ENCODE peak calls at places on chromosomes 4 and X, in seven cellular contexts. E is NB4, A is tibial nerve, X is esophagus muscularis mucosa, F is ovary, B is GM12892, N is endothelial cell of umbilical vein. P is an unnamed sample.
A peak's percentile ranks its signal among the peaks of the same experiment; 100 is the strongest.

GRCh38 chr4:105145913-105146285 is 777 bp upstream of the TET2 start:
- DNase-seq in X (no peak), F (no peak), B (no peak), A (no peak), E (no peak), N (peak; percentile 15), P (peak; percentile 59)

GRCh38 chrX:111365770-111366325 is 46.1 kb downstream of the DCX start:
- DNase-seq in N (no peak), E (no peak), X (no peak), B (no peak), F (no peak), A (no peak), P (no peak)

GRCh38 chr4:183200453-183200852 is 101.4 kb downstream of the WWC2 start:
- DNase-seq in X (no peak), N (peak; percentile 93), E (no peak), B (no peak), F (peak; percentile 15), A (no peak), P (no peak)

GRCh38 chrX:140087865-140088264 is 122.5 kb upstream of the CXorf66 start:
- DNase-seq in X (no peak), A (no peak), B (no peak), N (no peak), E (peak; percentile 18), F (no peak), P (no peak)

GRCh38 chr4:139278450-139278849 is 1.6 kb downstream of the MGARP start:
- DNase-seq in B (no peak), F (peak; percentile 29), A (no peak), E (no peak), X (no peak), N (no peak), P (no peak)

GRCh38 chr4:124943145-124943889 is 230.8 kb upstream of the ANKRD50 start:
- DNase-seq in N (no peak), E (no peak), B (no peak), X (no peak), A (no peak), F (no peak), P (no peak)

GRCh38 chr4:25358515-25359275 is 18.4 kb upstream of the ANAPC4 start:
- DNase-seq in E (peak; percentile 21), N (no peak), X (no peak), F (no peak), A (no peak), B (no peak), P (no peak)

GRCh38 chr4:52979821-52980590 is 117.9 kb downstream of the RASL11B start:
- DNase-seq in B (no peak), X (no peak), A (no peak), F (no peak), E (no peak), N (no peak), P (no peak)

GRCh38 chr4:3480528-3481112 is 17.5 kb downstream of the DOK7 start:
- DNase-seq in F (peak; percentile 47), A (peak; percentile 66), N (peak; percentile 78), X (no peak), B (peak; percentile 78), E (peak; percentile 92), P (peak; percentile 84)

GRCh38 chr4:184028571-184028996 is 123.5 kb downstream of the STOX2 start:
- DNase-seq in B (no peak), X (no peak), E (peak; percentile 53), A (no peak), F (no peak), N (no peak), P (no peak)

GRCh38 chr4:109046549-109047171 is 255.8 kb downstream of the COL25A1 start:
- DNase-seq in E (no peak), X (no peak), F (peak; percentile 13), N (peak; percentile 53), B (no peak), A (peak; percentile 8), P (no peak)

GRCh38 chrX:142005532-142005931 is 101.8 kb downstream of the MAGEC1 start:
- DNase-seq in F (no peak), B (no peak), E (no peak), N (no peak), A (no peak), X (no peak), P (no peak)

GRCh38 chr4:85715996-85716737 is 241.2 kb downstream of the ARHGAP24 start:
- DNase-seq in E (no peak), X (no peak), A (no peak), B (no peak), F (no peak), N (no peak), P (no peak)

GRCh38 chrX:2767631-2768455 is 16.0 kb downstream of the XG start:
- DNase-seq in F (no peak), N (no peak), X (no peak), A (peak; percentile 21), B (no peak), E (peak; percentile 53), P (no peak)

GRCh38 chrX:14777484-14777883 is 95.4 kb downstream of the FANCB start:
- DNase-seq in A (no peak), B (no peak), N (no peak), F (no peak), X (no peak), E (peak; percentile 1), P (no peak)

GRCh38 chr4:155807021-155807420 is 48.2 kb downstream of the GUCY1B1 start:
- DNase-seq in E (no peak), B (no peak), F (no peak), A (no peak), X (no peak), N (no peak), P (no peak)

GRCh38 chr4:139177888-139178609 is 1.0 kb upstream of the ELF2 start:
- DNase-seq in B (peak; percentile 63), N (peak; percentile 96), A (peak; percentile 91), X (peak; percentile 98), F (peak; percentile 91), E (peak; percentile 97), P (peak; percentile 98)

GRCh38 chrX:84186603-84187358 is 1.2 kb downstream of the RPS6KA6 start:
- DNase-seq in X (no peak), F (no peak), A (peak; percentile 4), B (no peak), N (peak; percentile 2), E (no peak), P (no peak)

GRCh38 chr4:154014401-154015105 is 225.7 kb upstream of the SFRP2 start:
- DNase-seq in X (no peak), F (no peak), N (no peak), A (no peak), B (no peak), E (no peak), P (no peak)

GRCh38 chrX:40097101-40097491 is 662 bp downstream of the BCOR start:
- DNase-seq in E (peak; percentile 58), X (no peak), N (no peak), A (no peak), B (no peak), F (peak; percentile 27), P (no peak)

GRCh38 chr4:24770111-24770584 is 25.2 kb upstream of the SOD3 start:
- DNase-seq in N (peak; percentile 18), E (peak; percentile 75), A (no peak), F (no peak), X (peak; percentile 78), B (no peak), P (no peak)

GRCh38 chrX:26522501-26522900 is 306.5 kb downstream of the MAGEB5 start:
- DNase-seq in A (no peak), B (no peak), F (no peak), E (no peak), N (no peak), X (no peak), P (no peak)
- TF ChIP-seq POLR2A in A (no peak), B (no peak), F (no peak), E (no peak), N (no peak), X (no peak), P (no peak)

GRCh38 chr4:121817701-121818100 is 6.0 kb downstream of the CCNA2 start:
- DNase-seq in E (no peak), B (no peak), F (no peak), A (no peak), X (no peak), N (no peak), P (no peak)
- TF ChIP-seq POLR2A in E (no peak), B (no peak), F (no peak), A (no peak), X (no peak), N (no peak), P (no peak)

DNA sequence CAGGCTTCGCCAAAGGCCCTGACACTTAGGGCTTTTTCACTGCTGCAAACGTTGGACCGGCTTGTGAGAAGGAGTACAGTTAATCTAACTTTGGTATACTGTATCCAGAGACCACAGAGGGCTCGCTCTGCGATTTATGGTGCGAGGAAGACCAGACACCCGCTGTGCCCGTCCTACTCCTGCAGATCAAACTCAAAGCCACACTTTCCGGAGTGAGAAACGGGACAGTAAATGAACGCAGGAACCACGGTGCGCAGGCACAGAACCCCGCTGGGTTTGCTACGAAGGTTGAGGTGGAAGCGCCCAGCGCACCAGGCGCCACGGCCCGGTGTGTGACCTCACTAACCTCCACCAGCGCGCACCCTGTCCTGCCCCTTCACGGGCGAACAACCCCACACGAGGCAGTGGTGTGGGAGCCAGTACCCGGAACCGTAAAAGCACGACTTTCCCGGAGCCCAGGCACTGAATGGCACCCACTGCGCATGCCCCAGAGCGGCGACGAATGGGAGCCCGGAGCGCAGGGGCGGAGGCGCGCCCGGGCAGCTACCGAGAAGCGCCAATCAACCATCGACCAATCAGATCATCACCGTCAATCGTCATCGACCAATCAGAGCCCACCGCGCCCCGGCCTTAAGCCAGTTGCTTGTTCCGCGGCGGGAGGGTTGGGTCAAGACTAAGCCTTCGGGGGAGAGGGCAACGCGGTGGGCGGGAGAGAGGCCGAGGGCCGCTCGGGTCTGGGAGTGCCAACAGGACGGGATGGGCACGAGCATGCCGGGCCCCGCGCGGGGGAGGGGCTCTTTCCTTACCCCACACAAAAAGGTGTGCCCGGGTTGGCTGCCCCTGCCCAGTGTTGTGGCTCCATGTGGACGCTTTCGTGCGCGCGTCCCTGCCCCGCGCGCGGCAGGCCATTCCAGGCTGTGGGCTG is 21.3 kb upstream of the WDR45 start:
- DNase-seq in B (peak; percentile 90), A (peak; percentile 79), X (peak; percentile 95), E (peak; percentile 97), N (peak; percentile 94), F (peak; percentile 84), P (peak; percentile 94)
- TF ChIP-seq POLR2A in B (peak; percentile 74), A (peak; percentile 56), X (no peak), E (peak; percentile 87), N (peak; percentile 39), F (peak; percentile 39), P (peak; percentile 78)

GRCh38 chr4:81030617-81031388 is at the start of gene BMP3:
- DNase-seq in X (no peak), F (peak; percentile 20), N (no peak), B (no peak), E (no peak), A (peak; percentile 15), P (no peak)
- TF ChIP-seq POLR2A in X (no peak), F (no peak), N (no peak), B (no peak), E (no peak), A (peak; percentile 25), P (no peak)

GRCh38 chr4:5710962-5711478 is at the start of gene EVC:
- DNase-seq in X (peak; percentile 94), A (peak; percentile 67), N (peak; percentile 67), F (peak; percentile 88), E (no peak), B (no peak), P (no peak)
- TF ChIP-seq POLR2A in X (no peak), A (peak; percentile 69), N (peak; percentile 80), F (no peak), E (no peak), B (peak; percentile 31), P (peak; percentile 37)

GRCh38 chrX:119067023-119067739 is 5.6 kb upstream of the CT47C1 start:
- DNase-seq in E (peak; percentile 46), F (peak; percentile 42), B (no peak), A (peak; percentile 67), X (no peak), N (peak; percentile 64), P (peak; percentile 47)
- TF ChIP-seq POLR2A in E (no peak), F (no peak), B (no peak), A (no peak), X (no peak), N (no peak), P (no peak)